ENCODE peak calls at places on chromosome 20, in five cellular contexts. V is foreskin fibroblast, A is breast epithelium, X is brain microvascular endothelial cell, I is dorsolateral prefrontal cortex. Z is an unnamed sample.

GRCh38 chr20:16528078-16528477 is 45.2 kb downstream of the KIF16B start:
- DNase-seq in V (peak; percentile 83), A (peak; percentile 36), X (peak; percentile 74), I (no peak), Z (peak; percentile 53)

GRCh38 chr20:43642548-43642947 is 24.4 kb upstream of the MYBL2 start:
- DNase-seq in V (no peak), A (no peak), X (no peak), I (no peak), Z (no peak)

GRCh38 chr20:62760536-62761057 is 35.7 kb upstream of the MRGBP start:
- DNase-seq in V (no peak), A (no peak), X (no peak), I (no peak), Z (no peak)

GRCh38 chr20:59355242-59355641 is 54.8 kb downstream of the EDN3 start:
- DNase-seq in V (no peak), A (no peak), X (no peak), I (no peak), Z (no peak)

GRCh38 chr20:63538204-63539091 is 1.3 kb upstream of the PTK6 start:
- DNase-seq in V (no peak), A (peak; percentile 88), X (no peak), I (no peak), Z (peak; percentile 92)

GRCh38 chr20:436476-436875 is 25.9 kb downstream of the TBC1D20 start:
- DNase-seq in V (no peak), A (no peak), X (no peak), I (no peak), Z (no peak)

GRCh38 chr20:41499961-41500725 is 118.0 kb downstream of the CHD6 start:
- DNase-seq in V (peak; percentile 41), A (no peak), X (peak; percentile 1), I (no peak), Z (no peak)

GRCh38 chr20:62723768-62724420 is 15.3 kb downstream of the NTSR1 start:
- DNase-seq in V (no peak), A (no peak), X (no peak), I (no peak), Z (no peak)

GRCh38 chr20:7155282-7155681 is 387.8 kb downstream of the BMP2 start:
- DNase-seq in V (no peak), A (no peak), X (no peak), I (no peak), Z (no peak)

GRCh38 chr20:62258499-62259293 is 20.4 kb downstream of the OSBPL2 start:
- DNase-seq in V (peak; percentile 91), A (no peak), X (peak; percentile 77), I (no peak), Z (no peak)

GRCh38 chr20:62332989-62333819 is 30.4 kb downstream of the ADRM1 start:
- DNase-seq in V (no peak), A (no peak), X (no peak), I (no peak), Z (no peak)

GRCh38 chr20:61317966-61318520 is 66.0 kb downstream of the CDH4 start:
- DNase-seq in V (peak; percentile 38), A (no peak), X (no peak), I (no peak), Z (no peak)

GRCh38 chr20:37901667-37902503 is 1.0 kb upstream of the VSTM2L start:
- DNase-seq in V (peak; percentile 68), A (peak; percentile 19), X (peak; percentile 72), I (no peak), Z (peak; percentile 70)

GRCh38 chr20:44204156-44204831 is 6.3 kb downstream of the OSER1 start:
- DNase-seq in V (peak; percentile 88), A (no peak), X (peak; percentile 57), I (no peak), Z (peak; percentile 99)

GRCh38 chr20:41047975-41048305 is 19.3 kb downstream of the TOP1 start:
- DNase-seq in V (no peak), A (no peak), X (no peak), I (no peak), Z (no peak)

GRCh38 chr20:3045042-3045815 is 623 bp upstream of the MRPS26 start:
- DNase-seq in V (peak; percentile 83), A (peak; percentile 70), X (peak; percentile 54), I (peak; percentile 85), Z (no peak)

GRCh38 chr20:57993738-57994431 is 234.6 kb downstream of the ANKRD60 start:
- DNase-seq in V (peak; percentile 14), A (peak; percentile 65), X (no peak), I (no peak), Z (no peak)

GRCh38 chr20:63752411-63753101 is 13.0 kb downstream of the SLC2A4RG start:
- DNase-seq in V (no peak), A (no peak), X (no peak), I (no peak), Z (no peak)

GRCh38 chr20:35903843-35904242 is 50.5 kb downstream of the SCAND1 start:
- DNase-seq in V (no peak), A (no peak), X (peak; percentile 56), I (no peak), Z (no peak)

GRCh38 chr20:62774762-62775161 is 21.5 kb upstream of the MRGBP start:
- DNase-seq in V (no peak), A (no peak), X (no peak), I (no peak), Z (no peak)

GRCh38 chr20:58987790-58988564 is 6.9 kb downstream of the NELFCD start:
- DNase-seq in V (no peak), A (peak; percentile 82), X (no peak), I (no peak), Z (no peak)

GRCh38 chr20:35954907-35955251 is 577 bp upstream of the SCAND1 start:
- DNase-seq in V (peak; percentile 76), A (no peak), X (peak; percentile 38), I (no peak), Z (no peak)

GRCh38 chr20:58260006-58260405 is 31.6 kb upstream of the ANKRD60 start:
- DNase-seq in V (no peak), A (no peak), X (no peak), I (no peak), Z (no peak)

GRCh38 chr20:14957416-14957815 is 620.0 kb upstream of the FLRT3 start:
- DNase-seq in V (no peak), A (no peak), X (no peak), I (no peak), Z (no peak)

GRCh38 chr20:12660918-12661317 is 347.9 kb upstream of the SPTLC3 start:
- DNase-seq in V (no peak), A (no peak), X (no peak), I (no peak), Z (no peak)

GRCh38 chr20:5003626-5004025 is 2.3 kb upstream of the SLC23A2 start:
- DNase-seq in V (no peak), A (no peak), X (no peak), I (no peak), Z (no peak)

GRCh38 chr20:62143976-62144825 is 632 bp downstream of the SS18L1 start:
- DNase-seq in V (peak; percentile 89), A (no peak), X (no peak), I (peak; percentile 80), Z (no peak)

GRCh38 chr20:62609170-62609786 is 33.0 kb upstream of the SLCO4A1 start:
- DNase-seq in V (no peak), A (no peak), X (no peak), I (no peak), Z (no peak)

GRCh38 chr20:63115651-63116411 is 100.1 kb downstream of the YTHDF1 start:
- DNase-seq in V (no peak), A (no peak), X (no peak), I (no peak), Z (no peak)

GRCh38 chr20:25470045-25470444 is 62.6 kb downstream of the GINS1 start:
- DNase-seq in V (peak; percentile 52), A (no peak), X (peak; percentile 19), I (no peak), Z (no peak)

GRCh38 chr20:2585811-2586210 is 49.4 kb downstream of the TMC2 start:
- DNase-seq in V (peak; percentile 88), A (no peak), X (peak; percentile 90), I (no peak), Z (no peak)

GRCh38 chr20:15923030-15923776 is 650.0 kb downstream of the KIF16B start:
- DNase-seq in V (no peak), A (no peak), X (no peak), I (no peak), Z (no peak)

GRCh38 chr20:21522479-21523397 is 8.9 kb upstream of the NKX2-2 start:
- DNase-seq in V (no peak), A (peak; percentile 3), X (no peak), I (peak; percentile 71), Z (no peak)

GRCh38 chr20:33843854-33844253 is 32.7 kb downstream of the CHMP4B start:
- DNase-seq in V (no peak), A (no peak), X (peak; percentile 12), I (no peak), Z (peak; percentile 58)
- H3K4me3 ChIP-seq in V (no peak overlapping the region), A (no peak overlapping the region), X (no peak overlapping the region), I (no peak overlapping the region), Z (no peak overlapping the region)

DNA sequence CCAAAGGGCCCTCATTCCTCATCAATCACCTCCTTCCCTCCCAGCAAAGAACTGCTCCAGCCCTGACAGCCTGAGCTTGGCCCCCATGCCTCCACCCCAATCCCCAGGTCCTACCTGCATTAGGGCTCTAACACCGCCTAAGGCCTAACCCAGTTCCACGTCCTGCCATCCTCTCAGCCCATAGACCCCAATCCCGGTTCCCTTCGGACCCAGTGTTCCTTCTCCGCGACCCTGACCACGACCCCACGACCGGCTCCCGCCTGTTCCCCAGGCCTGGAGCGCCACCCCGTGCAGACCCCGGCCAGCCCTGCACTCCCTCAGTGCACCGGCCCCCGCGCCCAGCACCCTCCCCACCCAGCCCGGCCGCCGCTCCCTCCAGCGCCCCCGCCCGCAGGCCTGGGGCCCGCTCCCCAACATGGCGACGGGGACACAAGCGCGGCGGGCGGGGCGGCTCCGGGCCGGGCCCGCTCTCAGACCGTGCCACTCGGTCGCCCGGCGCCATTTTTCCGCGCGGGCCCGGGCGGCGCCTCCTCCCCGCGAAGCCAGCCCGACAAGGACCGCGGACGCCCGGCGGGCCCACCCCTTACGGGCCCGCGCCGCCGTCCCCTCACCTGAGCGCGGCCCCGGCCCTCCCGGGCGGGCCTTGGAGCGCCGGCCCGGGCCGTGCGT is 456 bp downstream of the NCOA6 start:
- DNase-seq in V (peak; percentile 74), A (peak; percentile 33), X (peak; percentile 5), I (peak; percentile 82), Z (no peak)
- TF ChIP-seq CTCF in V (no peak), A (no peak), X (no peak), I (peak; percentile 20), Z (peak; percentile 39)

DNA sequence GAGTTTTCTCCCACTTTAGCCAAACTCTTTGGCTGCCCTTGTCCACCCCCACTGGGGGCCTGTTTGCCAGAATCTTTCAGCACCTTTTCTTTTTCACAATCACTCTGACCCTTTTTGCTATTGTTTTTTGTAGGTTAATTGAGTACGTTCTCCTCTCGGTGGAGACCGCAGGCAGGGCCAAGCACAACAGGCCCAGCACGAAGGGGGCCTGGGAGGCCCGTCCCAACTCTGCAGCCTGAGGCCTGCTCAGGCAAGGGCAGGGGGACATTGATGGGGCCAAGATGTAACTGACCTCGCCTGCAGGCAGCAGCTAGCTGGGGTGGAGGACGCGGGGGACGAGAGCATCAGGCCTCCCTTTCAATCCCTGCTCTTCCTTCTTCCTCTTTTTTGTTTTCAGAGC is 47.7 kb downstream of the SLC2A10 start:
- DNase-seq in V (no peak), A (no peak), X (no peak), I (no peak), Z (no peak)
- H3K4me3 ChIP-seq in V (no peak overlapping the region), A (no peak overlapping the region), X (no peak overlapping the region), I (no peak overlapping the region), Z (no peak overlapping the region)

GRCh38 chr20:24208652-24209051 is 220.1 kb upstream of the GGTLC1 start:
- DNase-seq in V (no peak), A (no peak), X (no peak), I (no peak), Z (no peak)
- TF ChIP-seq CTCF in V (no peak), A (no peak), X (peak; percentile 19), I (no peak), Z (peak; percentile 57)